ENCODE peak calls at places on chromosomes 5 and 9, in eight cellular contexts. One of them, this sample, is unnamed.

GRCh38 chr5:157159209-157159751 is 6.8 kb downstream of the GARIN3 start:
- DNase-seq in CD4-positive, alpha-beta memory T cell: peak; percentile 81
- DNase-seq in astrocyte of the spinal cord: no peak
- DNase-seq in WERI-Rb-1: no peak
- DNase-seq in fibroblast of villous mesenchyme: no peak
- DNase-seq in GM12865: no peak
- DNase-seq in astrocyte of the cerebellum: no peak
- DNase-seq in foreskin fibroblast: no peak
- DNase-seq in this sample: no peak

GRCh38 chr5:88934401-88934800 is 51.4 kb upstream of the MEF2C start:
- DNase-seq in CD4-positive, alpha-beta memory T cell: no peak
- DNase-seq in astrocyte of the spinal cord: no peak
- DNase-seq in WERI-Rb-1: no peak
- DNase-seq in fibroblast of villous mesenchyme: no peak
- DNase-seq in GM12865: no peak
- DNase-seq in astrocyte of the cerebellum: no peak
- DNase-seq in foreskin fibroblast: no peak
- DNase-seq in this sample: no peak

GRCh38 chr5:39137391-39138181 is 63.4 kb upstream of the RICTOR start:
- DNase-seq in CD4-positive, alpha-beta memory T cell: peak; percentile 38
- DNase-seq in astrocyte of the spinal cord: no peak
- DNase-seq in WERI-Rb-1: no peak
- DNase-seq in fibroblast of villous mesenchyme: no peak
- DNase-seq in GM12865: no peak
- DNase-seq in astrocyte of the cerebellum: no peak
- DNase-seq in foreskin fibroblast: no peak
- DNase-seq in this sample: peak; percentile 12

GRCh38 chr5:74085782-74086181 is 459.8 kb downstream of the ARHGEF28 start:
- DNase-seq in CD4-positive, alpha-beta memory T cell: no peak
- DNase-seq in astrocyte of the spinal cord: no peak
- DNase-seq in WERI-Rb-1: no peak
- DNase-seq in fibroblast of villous mesenchyme: no peak
- DNase-seq in GM12865: no peak
- DNase-seq in astrocyte of the cerebellum: no peak
- DNase-seq in foreskin fibroblast: no peak
- DNase-seq in this sample: no peak

GRCh38 chr9:90966475-90967150 is 165.0 kb downstream of the SYK start:
- DNase-seq in CD4-positive, alpha-beta memory T cell: no peak
- DNase-seq in astrocyte of the spinal cord: peak; percentile 76
- DNase-seq in WERI-Rb-1: no peak
- DNase-seq in fibroblast of villous mesenchyme: peak; percentile 20
- DNase-seq in GM12865: no peak
- DNase-seq in astrocyte of the cerebellum: no peak
- DNase-seq in foreskin fibroblast: peak; percentile 45
- DNase-seq in this sample: no peak

GRCh38 chr5:156188026-156188425 is 138.9 kb upstream of the SGCD start:
- DNase-seq in CD4-positive, alpha-beta memory T cell: no peak
- DNase-seq in astrocyte of the spinal cord: no peak
- DNase-seq in WERI-Rb-1: no peak
- DNase-seq in fibroblast of villous mesenchyme: no peak
- DNase-seq in GM12865: no peak
- DNase-seq in astrocyte of the cerebellum: no peak
- DNase-seq in foreskin fibroblast: no peak
- DNase-seq in this sample: no peak

GRCh38 chr9:2857564-2858198 is 13.8 kb upstream of the PUM3 start:
- DNase-seq in CD4-positive, alpha-beta memory T cell: peak; percentile 43
- DNase-seq in astrocyte of the spinal cord: peak; percentile 66
- DNase-seq in WERI-Rb-1: peak; percentile 62
- DNase-seq in fibroblast of villous mesenchyme: peak; percentile 72
- DNase-seq in GM12865: peak; percentile 79
- DNase-seq in astrocyte of the cerebellum: peak; percentile 64
- DNase-seq in foreskin fibroblast: peak; percentile 63
- DNase-seq in this sample: peak; percentile 60

GRCh38 chr5:124182133-124182532 is 564.3 kb downstream of the ZNF608 start:
- DNase-seq in CD4-positive, alpha-beta memory T cell: no peak
- DNase-seq in astrocyte of the spinal cord: no peak
- DNase-seq in WERI-Rb-1: no peak
- DNase-seq in fibroblast of villous mesenchyme: no peak
- DNase-seq in GM12865: peak; percentile 50
- DNase-seq in astrocyte of the cerebellum: no peak
- DNase-seq in foreskin fibroblast: no peak
- DNase-seq in this sample: no peak

GRCh38 chr9:28197653-28198052 is 624.4 kb upstream of the C9orf72 start:
- DNase-seq in CD4-positive, alpha-beta memory T cell: no peak
- DNase-seq in astrocyte of the spinal cord: no peak
- DNase-seq in WERI-Rb-1: no peak
- DNase-seq in fibroblast of villous mesenchyme: no peak
- DNase-seq in GM12865: no peak
- DNase-seq in astrocyte of the cerebellum: no peak
- DNase-seq in foreskin fibroblast: no peak
- DNase-seq in this sample: no peak

GRCh38 chr5:33588654-33589372 is 148.0 kb downstream of the TARS1 start:
- DNase-seq in CD4-positive, alpha-beta memory T cell: no peak
- DNase-seq in astrocyte of the spinal cord: no peak
- DNase-seq in WERI-Rb-1: peak; percentile 67
- DNase-seq in fibroblast of villous mesenchyme: no peak
- DNase-seq in GM12865: peak; percentile 73
- DNase-seq in astrocyte of the cerebellum: no peak
- DNase-seq in foreskin fibroblast: no peak
- DNase-seq in this sample: peak; percentile 65

GRCh38 chr9:37035472-37036236 is 1.6 kb upstream of the PAX5 start:
- DNase-seq in CD4-positive, alpha-beta memory T cell: no peak
- DNase-seq in astrocyte of the spinal cord: peak; percentile 12
- DNase-seq in WERI-Rb-1: no peak
- DNase-seq in fibroblast of villous mesenchyme: peak; percentile 9
- DNase-seq in GM12865: peak; percentile 45
- DNase-seq in astrocyte of the cerebellum: no peak
- DNase-seq in foreskin fibroblast: no peak
- DNase-seq in this sample: no peak

GRCh38 chr9:105883847-105884246 is 189.5 kb downstream of the TMEM38B start:
- DNase-seq in CD4-positive, alpha-beta memory T cell: no peak
- DNase-seq in astrocyte of the spinal cord: no peak
- DNase-seq in WERI-Rb-1: no peak
- DNase-seq in fibroblast of villous mesenchyme: no peak
- DNase-seq in GM12865: peak; percentile 71
- DNase-seq in astrocyte of the cerebellum: no peak
- DNase-seq in foreskin fibroblast: no peak
- DNase-seq in this sample: peak; percentile 43

GRCh38 chr9:132185164-132186009 is 23.5 kb downstream of the NTNG2 start:
- DNase-seq in CD4-positive, alpha-beta memory T cell: no peak
- DNase-seq in astrocyte of the spinal cord: no peak
- DNase-seq in WERI-Rb-1: peak; percentile 81
- DNase-seq in fibroblast of villous mesenchyme: no peak
- DNase-seq in GM12865: no peak
- DNase-seq in astrocyte of the cerebellum: no peak
- DNase-seq in foreskin fibroblast: no peak
- DNase-seq in this sample: no peak

GRCh38 chr5:141492168-141492885 is 3.4 kb downstream of the PCDHGC5 start:
- DNase-seq in CD4-positive, alpha-beta memory T cell: no peak
- DNase-seq in astrocyte of the spinal cord: no peak
- DNase-seq in WERI-Rb-1: no peak
- DNase-seq in fibroblast of villous mesenchyme: no peak
- DNase-seq in GM12865: peak; percentile 74
- DNase-seq in astrocyte of the cerebellum: no peak
- DNase-seq in foreskin fibroblast: no peak
- DNase-seq in this sample: no peak

GRCh38 chr5:76270214-76270613 is 132.9 kb upstream of the IQGAP2 start:
- DNase-seq in CD4-positive, alpha-beta memory T cell: no peak
- DNase-seq in astrocyte of the spinal cord: no peak
- DNase-seq in WERI-Rb-1: no peak
- DNase-seq in fibroblast of villous mesenchyme: no peak
- DNase-seq in GM12865: peak; percentile 20
- DNase-seq in astrocyte of the cerebellum: no peak
- DNase-seq in foreskin fibroblast: no peak
- DNase-seq in this sample: no peak

GRCh38 chr9:108621991-108622390 is 233.8 kb downstream of the ACTL7B start:
- DNase-seq in CD4-positive, alpha-beta memory T cell: no peak
- DNase-seq in astrocyte of the spinal cord: no peak
- DNase-seq in WERI-Rb-1: no peak
- DNase-seq in fibroblast of villous mesenchyme: no peak
- DNase-seq in GM12865: no peak
- DNase-seq in astrocyte of the cerebellum: no peak
- DNase-seq in foreskin fibroblast: no peak
- DNase-seq in this sample: no peak

GRCh38 chr9:121692606-121693505 is 41.4 kb downstream of the DAB2IP start:
- DNase-seq in CD4-positive, alpha-beta memory T cell: no peak
- DNase-seq in astrocyte of the spinal cord: no peak
- DNase-seq in WERI-Rb-1: peak; percentile 50
- DNase-seq in fibroblast of villous mesenchyme: peak; percentile 31
- DNase-seq in GM12865: no peak
- DNase-seq in astrocyte of the cerebellum: no peak
- DNase-seq in foreskin fibroblast: no peak
- DNase-seq in this sample: no peak

GRCh38 chr9:133735415-133735775 is 2.8 kb downstream of the SARDH start:
- DNase-seq in CD4-positive, alpha-beta memory T cell: no peak
- DNase-seq in astrocyte of the spinal cord: no peak
- DNase-seq in WERI-Rb-1: no peak
- DNase-seq in fibroblast of villous mesenchyme: no peak
- DNase-seq in GM12865: peak; percentile 33
- DNase-seq in astrocyte of the cerebellum: no peak
- DNase-seq in foreskin fibroblast: no peak
- DNase-seq in this sample: no peak
- H3K4me3 ChIP-seq in CD4-positive, alpha-beta memory T cell: no peak overlapping the region
- H3K4me3 ChIP-seq in astrocyte of the spinal cord: no peak overlapping the region
- H3K4me3 ChIP-seq in WERI-Rb-1: no peak overlapping the region
- H3K4me3 ChIP-seq in fibroblast of villous mesenchyme: no peak overlapping the region
- H3K4me3 ChIP-seq in GM12865: no peak overlapping the region
- H3K4me3 ChIP-seq in astrocyte of the cerebellum: no peak overlapping the region
- H3K4me3 ChIP-seq in foreskin fibroblast: no peak overlapping the region
- H3K4me3 ChIP-seq in this sample: no peak overlapping the region

DNA sequence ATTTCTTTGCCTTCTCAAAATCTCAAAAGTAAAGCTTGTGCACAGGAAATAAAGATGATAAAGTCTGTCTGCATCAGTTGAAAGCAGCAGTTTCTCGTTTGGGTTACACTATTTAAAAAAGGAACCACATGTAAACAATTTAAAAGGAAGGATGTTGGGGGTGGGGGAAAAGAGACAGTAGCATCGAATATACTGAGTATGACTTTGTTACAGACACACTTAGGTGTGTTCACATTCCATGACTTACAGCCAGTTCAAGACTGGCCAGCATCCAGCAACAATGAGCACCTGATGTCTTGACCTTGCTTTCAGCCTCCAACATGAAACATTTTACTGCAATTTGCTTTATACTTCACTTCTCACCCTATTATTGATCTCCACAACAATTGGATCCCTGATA is 8.7 kb downstream of the GAPT start:
- DNase-seq in CD4-positive, alpha-beta memory T cell: no peak
- DNase-seq in astrocyte of the spinal cord: no peak
- DNase-seq in WERI-Rb-1: no peak
- DNase-seq in fibroblast of villous mesenchyme: no peak
- DNase-seq in GM12865: no peak
- DNase-seq in astrocyte of the cerebellum: no peak
- DNase-seq in foreskin fibroblast: no peak
- DNase-seq in this sample: peak; percentile 24
- H3K4me3 ChIP-seq in CD4-positive, alpha-beta memory T cell: no peak overlapping the region
- H3K4me3 ChIP-seq in astrocyte of the spinal cord: no peak overlapping the region
- H3K4me3 ChIP-seq in WERI-Rb-1: no peak overlapping the region
- H3K4me3 ChIP-seq in fibroblast of villous mesenchyme: no peak overlapping the region
- H3K4me3 ChIP-seq in GM12865: no peak overlapping the region
- H3K4me3 ChIP-seq in astrocyte of the cerebellum: no peak overlapping the region
- H3K4me3 ChIP-seq in foreskin fibroblast: no peak overlapping the region
- H3K4me3 ChIP-seq in this sample: no peak overlapping the region

DNA sequence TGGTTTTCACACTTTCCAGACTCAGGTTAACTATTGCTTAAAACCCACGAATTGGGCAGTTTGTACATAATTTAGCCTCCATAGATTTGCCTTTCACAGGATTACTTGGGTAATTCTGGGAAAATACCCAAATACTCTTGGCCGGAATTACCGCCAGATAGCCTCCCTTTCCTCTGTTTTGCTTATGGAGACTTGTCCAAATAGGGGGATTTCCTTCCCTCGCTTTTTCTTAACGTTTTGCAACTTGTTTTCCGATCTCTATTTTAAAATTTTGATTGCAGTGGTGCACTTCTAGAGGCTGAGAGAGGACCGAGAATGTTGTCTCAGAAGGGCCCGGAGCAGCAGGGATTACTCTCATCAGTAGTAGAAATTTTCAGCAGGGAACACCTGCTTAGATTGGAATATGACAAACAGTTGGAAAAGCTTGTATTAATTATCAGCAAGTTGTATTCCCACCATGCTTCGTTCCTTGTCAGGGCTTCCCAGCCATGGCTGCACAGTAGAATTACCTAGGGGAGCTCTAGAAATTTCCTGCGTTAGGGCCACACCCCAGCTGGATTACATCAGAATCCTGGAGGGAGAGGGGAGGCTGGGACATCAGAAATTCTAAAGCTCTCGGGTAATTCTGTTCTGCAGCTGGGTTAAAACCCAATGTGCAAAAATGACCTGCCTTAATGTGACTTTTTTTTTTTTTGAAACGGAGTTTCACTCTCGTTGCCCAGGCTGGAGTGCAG is 329.1 kb downstream of the SH3GL2 start:
- DNase-seq in CD4-positive, alpha-beta memory T cell: no peak
- DNase-seq in astrocyte of the spinal cord: no peak
- DNase-seq in WERI-Rb-1: no peak
- DNase-seq in fibroblast of villous mesenchyme: no peak
- DNase-seq in GM12865: no peak
- DNase-seq in astrocyte of the cerebellum: no peak
- DNase-seq in foreskin fibroblast: no peak
- DNase-seq in this sample: no peak
- H3K4me3 ChIP-seq in CD4-positive, alpha-beta memory T cell: no peak overlapping the region
- H3K4me3 ChIP-seq in astrocyte of the spinal cord: no peak overlapping the region
- H3K4me3 ChIP-seq in WERI-Rb-1: no peak overlapping the region
- H3K4me3 ChIP-seq in fibroblast of villous mesenchyme: no peak overlapping the region
- H3K4me3 ChIP-seq in GM12865: no peak overlapping the region
- H3K4me3 ChIP-seq in astrocyte of the cerebellum: no peak overlapping the region
- H3K4me3 ChIP-seq in foreskin fibroblast: no peak overlapping the region
- H3K4me3 ChIP-seq in this sample: no peak overlapping the region

DNA sequence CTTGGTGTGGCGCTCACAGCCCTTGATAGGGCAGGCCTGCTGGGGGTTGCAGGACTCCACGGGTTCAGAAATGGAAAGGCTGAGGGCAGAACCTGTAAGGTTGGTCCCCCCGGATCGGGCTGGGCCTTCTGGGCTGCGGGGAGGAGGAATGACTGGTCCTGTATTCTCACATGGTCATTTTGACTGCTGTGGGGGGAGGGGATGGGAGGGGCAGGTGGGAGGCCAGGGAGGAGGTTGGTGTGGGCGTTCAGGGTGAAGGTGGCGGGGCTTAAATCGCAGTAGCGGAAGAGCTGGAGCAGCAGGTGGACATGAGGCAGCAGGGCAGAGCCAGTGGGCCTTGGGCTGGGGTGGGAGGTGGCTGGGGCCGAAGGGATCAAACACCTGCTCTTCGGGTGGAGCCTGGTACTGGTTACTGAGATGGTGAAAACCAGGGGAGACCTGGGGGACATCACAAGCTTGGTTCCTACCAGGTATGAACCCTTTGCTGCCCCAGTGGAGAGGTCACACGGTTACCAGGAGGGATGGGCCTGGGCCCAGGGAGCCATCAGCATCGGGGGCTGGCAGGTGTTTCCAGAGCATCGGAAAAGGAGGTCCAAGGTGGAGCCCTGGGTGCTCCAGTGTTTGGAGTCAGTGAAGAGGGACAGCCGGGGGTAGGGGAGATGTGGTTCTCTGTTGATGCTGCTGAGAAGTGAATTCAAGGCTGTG is 1.8 kb downstream of the MRPS2 start:
- DNase-seq in CD4-positive, alpha-beta memory T cell: no peak
- DNase-seq in astrocyte of the spinal cord: no peak
- DNase-seq in WERI-Rb-1: no peak
- DNase-seq in fibroblast of villous mesenchyme: no peak
- DNase-seq in GM12865: no peak
- DNase-seq in astrocyte of the cerebellum: no peak
- DNase-seq in foreskin fibroblast: no peak
- DNase-seq in this sample: no peak
- H3K4me3 ChIP-seq in CD4-positive, alpha-beta memory T cell: peak overlapping the region; percentile 36
- H3K4me3 ChIP-seq in astrocyte of the spinal cord: no peak overlapping the region
- H3K4me3 ChIP-seq in WERI-Rb-1: no peak overlapping the region
- H3K4me3 ChIP-seq in fibroblast of villous mesenchyme: no peak overlapping the region
- H3K4me3 ChIP-seq in GM12865: no peak overlapping the region
- H3K4me3 ChIP-seq in astrocyte of the cerebellum: no peak overlapping the region
- H3K4me3 ChIP-seq in foreskin fibroblast: peak overlapping the region; percentile 88
- H3K4me3 ChIP-seq in this sample: peak overlapping the region; percentile 78